ENCODE peak calls at places on chromosomes 11 and 22, in six cellular contexts. I is left lung; D is GM13977; P is right atrium auricular region; Q is transverse colon; K is CD8-positive, alpha-beta T cell. A is an unnamed sample.

GRCh38 chr11:9803685-9804413 is 140.0 kb downstream of the SWAP70 start:
- DNase-seq in Q (no peak), I (no peak), P (no peak), K (no peak), D (no peak), A (no peak)

GRCh38 chr22:48084041-48084748 is 1321.7 kb downstream of the TBC1D22A start:
- DNase-seq in Q (no peak), D (no peak), I (no peak), K (no peak), P (no peak), A (no peak)

GRCh38 chr22:23565288-23565941 is 14.7 kb downstream of the IGLL1 start:
- DNase-seq in I (no peak), D (no peak), P (no peak), Q (peak; percentile 27), K (no peak), A (peak; percentile 37)

GRCh38 chr11:70107756-70108155 is 29.6 kb downstream of the ANO1 start:
- DNase-seq in P (no peak), K (no peak), Q (no peak), D (no peak), I (peak; percentile 59), A (no peak)

GRCh38 chr22:45230026-45230845 is 10.5 kb downstream of the KIAA0930 start:
- DNase-seq in I (no peak), P (no peak), K (no peak), Q (no peak), D (no peak), A (no peak)

GRCh38 chr11:32584921-32585320 is 1.3 kb downstream of the EIF3M start:
- DNase-seq in K (no peak), D (no peak), I (no peak), Q (no peak), P (no peak), A (no peak)

GRCh38 chr22:37416806-37417205 is 10.5 kb downstream of the ELFN2 start:
- DNase-seq in Q (no peak), D (no peak), I (no peak), K (peak; percentile 24), P (no peak), A (no peak)

GRCh38 chr11:66938582-66939135 is 19.5 kb downstream of the PC start:
- DNase-seq in Q (no peak), K (no peak), I (no peak), P (no peak), D (no peak), A (no peak)

GRCh38 chr11:118264568-118265470 is 722 bp upstream of the MPZL2 start:
- DNase-seq in P (no peak), D (no peak), I (no peak), K (no peak), Q (no peak), A (peak; percentile 46)

GRCh38 chr11:58576792-58577440 is 1.3 kb upstream of the LPXN start:
- DNase-seq in D (no peak), I (no peak), Q (no peak), P (no peak), K (no peak), A (no peak)

GRCh38 chr11:99814738-99815137 is 794.0 kb downstream of the CNTN5 start:
- DNase-seq in P (no peak), D (no peak), Q (no peak), I (no peak), K (no peak), A (no peak)

GRCh38 chr22:19821523-19822300 is 33.0 kb downstream of the GNB1L start:
- DNase-seq in I (no peak), D (no peak), K (no peak), P (no peak), Q (no peak), A (no peak)

GRCh38 chr22:50341977-50342650 is 1.0 kb upstream of the PPP6R2 start:
- DNase-seq in I (peak; percentile 96), K (peak; percentile 92), Q (peak; percentile 92), P (peak; percentile 88), D (peak; percentile 82), A (no peak)

GRCh38 chr11:14764213-14764898 is 120.8 kb downstream of the PDE3B start:
- DNase-seq in P (no peak), Q (no peak), K (no peak), I (no peak), D (no peak), A (no peak)

GRCh38 chr11:6825333-6825744 is 20.1 kb upstream of the OR10A5 start:
- DNase-seq in I (no peak), P (no peak), D (no peak), K (no peak), Q (no peak), A (no peak)

GRCh38 chr22:45112136-45112879 is 51.4 kb upstream of the NUP50 start:
- DNase-seq in Q (no peak), P (no peak), K (no peak), I (no peak), D (no peak), A (no peak)

GRCh38 chr11:6926208-6927029 is at the start of gene ZNF215:
- DNase-seq in K (no peak), Q (peak; percentile 89), D (peak; percentile 72), P (peak; percentile 87), I (peak; percentile 92), A (no peak)

GRCh38 chr11:116929393-116930090 is 92.1 kb upstream of the APOA1 start:
- DNase-seq in K (no peak), D (no peak), I (no peak), P (no peak), Q (no peak), A (no peak)

GRCh38 chr11:75349540-75350116 is 1.8 kb downstream of the ARRB1 start:
- DNase-seq in P (no peak), K (no peak), D (no peak), I (peak; percentile 85), Q (no peak), A (no peak)

GRCh38 chr11:11856638-11857037 is 14.9 kb downstream of the USP47 start:
- DNase-seq in K (no peak), Q (no peak), P (no peak), D (no peak), I (no peak), A (no peak)

GRCh38 chr22:45966320-45966891 is 10.6 kb downstream of the WNT7B start:
- DNase-seq in P (no peak), I (no peak), K (no peak), Q (no peak), D (no peak), A (no peak)

GRCh38 chr11:38791346-38791961 is 2193.4 kb upstream of the RAG2 start:
- DNase-seq in D (peak; percentile 44), K (no peak), Q (no peak), P (no peak), I (no peak), A (no peak)

DNA sequence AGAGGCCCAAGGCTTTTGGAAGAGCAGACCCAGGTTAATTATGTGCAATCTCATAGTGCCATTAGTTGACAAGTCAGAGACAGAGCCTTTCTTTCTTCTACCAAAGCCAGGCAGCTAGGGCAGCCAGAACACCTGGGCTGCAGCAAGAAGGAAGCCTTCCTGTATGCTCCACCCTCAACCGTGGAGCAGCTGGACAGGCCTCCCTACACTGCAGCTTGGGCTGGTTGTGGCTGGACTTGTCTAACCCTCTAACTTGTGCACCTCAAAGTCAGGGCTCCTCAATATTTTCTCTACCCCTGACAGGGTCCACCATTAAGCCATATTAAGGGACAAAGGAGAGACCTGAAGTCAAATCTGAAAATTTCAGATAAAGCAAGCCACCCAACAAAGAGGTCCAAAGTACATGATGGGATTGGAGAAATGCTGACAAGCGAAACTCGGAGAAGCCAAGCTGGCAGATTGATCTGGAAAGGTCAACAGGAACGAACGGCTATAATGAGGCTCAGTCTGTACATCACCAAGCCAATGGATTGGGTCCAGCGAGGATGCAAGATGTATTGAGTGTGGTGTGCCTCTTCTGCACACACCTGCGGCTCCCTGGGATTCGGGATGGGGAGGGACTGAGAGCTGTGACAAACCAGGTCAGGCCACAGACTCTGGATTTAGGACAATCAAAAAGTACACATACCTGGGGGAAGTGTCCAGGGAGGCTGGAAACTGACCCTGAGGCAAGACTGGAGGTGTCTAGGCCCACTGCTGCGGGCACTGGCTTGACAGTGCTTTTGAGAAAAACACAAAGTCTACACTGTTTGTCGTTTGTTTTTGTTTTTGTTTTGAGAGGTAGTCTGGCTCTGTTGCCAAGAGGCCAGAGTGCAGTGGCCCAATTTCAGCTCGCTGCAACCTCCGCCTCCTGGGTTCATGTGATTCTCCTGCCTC is 11.7 kb upstream of the SLC43A3 start:
- DNase-seq in Q (no peak), K (no peak), I (peak; percentile 28), P (no peak), D (no peak), A (no peak)
- TF ChIP-seq CTCF in Q (no peak), K (no peak), I (no peak), P (no peak), D (no peak), A (no peak)

GRCh38 chr22:43846966-43847365 is 15.3 kb downstream of the SULT4A1 start:
- DNase-seq in Q (no peak), I (no peak), D (no peak), P (no peak), K (no peak), A (no peak)
- TF ChIP-seq CTCF in Q (no peak), I (no peak), D (no peak), P (no peak), K (no peak), A (no peak)

DNA sequence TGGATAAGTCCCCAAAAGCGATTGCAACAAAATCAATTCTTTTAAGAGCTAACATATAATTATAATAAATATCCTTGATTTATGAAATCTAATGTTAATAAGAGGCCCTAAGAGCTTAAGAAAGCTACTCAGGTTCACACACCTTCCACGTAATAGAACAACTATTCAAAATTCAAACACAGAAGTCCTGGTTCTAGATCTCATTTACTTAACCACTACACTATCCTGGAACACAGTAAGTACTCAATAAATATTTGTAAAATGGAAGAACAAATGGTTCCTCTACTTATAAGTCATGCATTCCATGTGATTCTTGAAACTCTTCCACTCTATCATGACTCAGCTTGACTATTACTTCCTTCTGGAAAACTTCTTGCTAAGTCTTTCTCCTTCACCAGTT is 268.2 kb downstream of the FAM181B start:
- DNase-seq in Q (no peak), D (no peak), P (no peak), K (no peak), I (no peak), A (no peak)
- TF ChIP-seq CTCF in Q (no peak), D (no peak), P (no peak), K (no peak), I (no peak), A (no peak)

GRCh38 chr22:39532215-39533071 is at the start of gene RPS19BP1:
- DNase-seq in D (peak; percentile 98), Q (peak; percentile 100), P (peak; percentile 99), K (peak; percentile 99), I (peak; percentile 98), A (peak; percentile 52)
- TF ChIP-seq CTCF in D (no peak), Q (no peak), P (no peak), K (no peak), I (peak; percentile 14), A (no peak)

GRCh38 chr11:102807921-102808320 is 10.0 kb upstream of the MMP1 start:
- DNase-seq in Q (no peak), K (no peak), P (no peak), D (no peak), I (peak; percentile 80), A (no peak)
- TF ChIP-seq CTCF in Q (peak; percentile 7), K (no peak), P (no peak), D (peak; percentile 48), I (no peak), A (peak; percentile 15)

DNA sequence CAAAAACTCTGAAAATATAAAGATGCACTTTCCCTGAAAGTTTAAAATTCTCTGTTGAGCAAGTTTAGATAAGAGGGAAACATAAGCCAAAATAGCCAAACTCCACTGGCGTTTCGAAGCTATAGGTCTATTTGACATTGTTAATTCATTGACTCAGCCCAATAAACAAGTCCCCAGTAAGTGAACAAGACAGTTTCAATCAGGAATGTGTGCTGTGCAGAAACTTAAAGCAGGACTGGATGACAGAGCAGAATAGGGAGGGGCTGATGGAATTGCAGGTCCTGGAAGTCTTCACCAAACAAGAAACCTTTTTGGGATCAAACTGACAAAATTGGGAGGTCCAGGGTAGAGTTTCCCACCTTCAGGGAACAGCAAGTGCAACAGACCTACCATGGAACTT is 8.9 kb upstream of the KDM4E start:
- DNase-seq in D (no peak), Q (no peak), K (no peak), P (no peak), I (no peak), A (no peak)
- TF ChIP-seq CTCF in D (no peak), Q (no peak), K (no peak), P (no peak), I (no peak), A (no peak)